ENCODE peak calls at places on chromosomes 5 and 9, in five cellular contexts. H is A549, A is RWPE1, J is heart left ventricle, L is PC-3. Q is an unnamed sample.
A peak's percentile ranks its signal among the peaks of the same experiment; 100 is the strongest.

GRCh38 chr9:33042528-33042927 is 17.5 kb downstream of the DNAJA1 start:
- DNase-seq in J (no peak), H (no peak), L (no peak), A (no peak), Q (no peak)

GRCh38 chr9:90044263-90044662 is 439.5 kb downstream of the GADD45G start:
- DNase-seq in L (peak; percentile 14), A (no peak), H (peak; percentile 14), J (no peak), Q (no peak)

GRCh38 chr9:91740713-91741112 is 209.3 kb downstream of the ROR2 start:
- DNase-seq in H (no peak), L (peak; percentile 10), A (no peak), J (peak; percentile 49), Q (peak; percentile 68)

GRCh38 chr5:27911216-27911615 is 872.8 kb upstream of the CDH9 start:
- DNase-seq in L (peak; percentile 71), H (no peak), A (peak; percentile 43), J (no peak), Q (no peak)

GRCh38 chr5:141843156-141843927 is 34.9 kb downstream of the PCDH1 start:
- DNase-seq in H (no peak), L (no peak), A (no peak), J (no peak), Q (no peak)

GRCh38 chr5:175603987-175604739 is 53.7 kb upstream of the HRH2 start:
- DNase-seq in J (peak; percentile 37), A (no peak), L (no peak), H (no peak), Q (no peak)

GRCh38 chr5:56977034-56977433 is 25.1 kb upstream of the MIER3 start:
- DNase-seq in H (no peak), J (no peak), L (no peak), A (no peak), Q (no peak)

GRCh38 chr5:10441992-10442435 is 335 bp downstream of the ROPN1L start:
- DNase-seq in H (peak; percentile 66), J (no peak), L (no peak), A (no peak), Q (no peak)

GRCh38 chr5:129046151-129046550 is 48.4 kb upstream of the ISOC1 start:
- DNase-seq in L (no peak), J (no peak), A (no peak), H (no peak), Q (no peak)

GRCh38 chr5:10469253-10470030 is 27.8 kb downstream of the ROPN1L start:
- DNase-seq in L (peak; percentile 29), J (no peak), A (no peak), H (no peak), Q (peak; percentile 24)

GRCh38 chr9:82891321-82891720 is 171.6 kb downstream of the RASEF start:
- DNase-seq in H (no peak), A (no peak), L (no peak), J (no peak), Q (no peak)

GRCh38 chr9:4615251-4615650 is 46.8 kb upstream of the PLPP6 start:
- DNase-seq in J (no peak), H (no peak), A (no peak), L (peak; percentile 4), Q (peak; percentile 58)

GRCh38 chr9:91334053-91334452 is 27.7 kb downstream of the AUH start:
- DNase-seq in A (peak; percentile 14), J (no peak), L (no peak), H (no peak), Q (peak; percentile 82)

GRCh38 chr5:2895196-2895595 is 143.7 kb upstream of the IRX2 start:
- DNase-seq in A (no peak), H (no peak), L (no peak), J (no peak), Q (no peak)

GRCh38 chr9:83006378-83006777 is 56.6 kb downstream of the RASEF start:
- DNase-seq in A (no peak), L (no peak), J (no peak), H (no peak), Q (no peak)

GRCh38 chr9:70747335-70747734 is 332.9 kb upstream of the KLF9 start:
- DNase-seq in H (no peak), L (no peak), A (no peak), J (no peak), Q (peak; percentile 11)

GRCh38 chr9:124331580-124331979 is 73.8 kb downstream of the NEK6 start:
- DNase-seq in L (no peak), J (no peak), A (no peak), H (no peak), Q (no peak)

GRCh38 chr5:59361454-59361853 is 532.1 kb downstream of the PDE4D start:
- DNase-seq in L (peak; percentile 44), A (no peak), H (no peak), J (no peak), Q (no peak)

GRCh38 chr9:114864471-114864870 is 58.6 kb upstream of the TNFSF15 start:
- DNase-seq in H (no peak), L (no peak), J (no peak), A (no peak), Q (no peak)

GRCh38 chr5:36696059-36696673 is 89.8 kb downstream of the SLC1A3 start:
- DNase-seq in L (peak; percentile 86), J (peak; percentile 61), H (peak; percentile 55), A (peak; percentile 76), Q (peak; percentile 61)

GRCh38 chr9:673966-674526 is 167.5 kb upstream of the DMRT1 start:
- DNase-seq in A (no peak), H (no peak), J (no peak), L (no peak), Q (no peak)

GRCh38 chr5:45260292-45260691 is 435.9 kb downstream of the HCN1 start:
- DNase-seq in A (no peak), H (no peak), L (no peak), J (no peak), Q (no peak)

GRCh38 chr5:177364159-177364962 is 6.6 kb downstream of the RGS14 start:
- DNase-seq in L (no peak), H (no peak), A (no peak), J (no peak), Q (no peak)

GRCh38 chr5:165881259-165881658 is 2375.8 kb downstream of the MAT2B start:
- DNase-seq in H (no peak), J (no peak), L (peak; percentile 2), A (peak; percentile 7), Q (no peak)

GRCh38 chr5:41087461-41087860 is 16.3 kb upstream of the MROH2B start:
- DNase-seq in H (no peak), A (no peak), L (peak; percentile 49), J (no peak), Q (peak; percentile 65)

GRCh38 chr9:87557996-87558395 is 60.3 kb downstream of the DAPK1 start:
- DNase-seq in J (no peak), A (no peak), L (no peak), H (no peak), Q (no peak)

GRCh38 chr5:176530983-176531901 is 6.0 kb downstream of the RNF44 start:
- DNase-seq in H (no peak), A (peak; percentile 38), L (no peak), J (peak; percentile 58), Q (no peak)

GRCh38 chr5:102930244-102930643 is 175.1 kb downstream of the PAM start:
- DNase-seq in A (no peak), J (no peak), H (no peak), L (no peak), Q (no peak)

GRCh38 chr9:101226803-101227202 is 158.0 kb downstream of the BAAT start:
- DNase-seq in A (no peak), L (no peak), J (no peak), H (no peak), Q (no peak)

GRCh38 chr5:154465169-154465568 is 12.9 kb downstream of the HAND1 start:
- DNase-seq in A (peak; percentile 81), J (no peak), L (peak; percentile 18), H (no peak), Q (peak; percentile 41)

GRCh38 chr5:171477666-171478065 is 58.2 kb downstream of the FGF18 start:
- DNase-seq in H (no peak), A (no peak), J (no peak), L (no peak), Q (no peak)
- H3K27ac ChIP-seq in H (no peak overlapping the region), A (no peak overlapping the region), J (no peak overlapping the region), L (no peak overlapping the region), Q (no peak overlapping the region)

GRCh38 chr9:99819484-99820329 is 2.0 kb upstream of the NR4A3 start:
- DNase-seq in J (peak; percentile 96), H (peak; percentile 78), L (peak; percentile 84), A (peak; percentile 96), Q (peak; percentile 95)

GRCh38 chr9:99822596-99823391 is 1.1 kb downstream of the NR4A3 start:
- DNase-seq in H (peak; percentile 43), L (peak; percentile 37), J (peak; percentile 38), A (peak; percentile 56), Q (peak; percentile 53)

GRCh38 chr9:99820330-99821186 is 1.1 kb upstream of the NR4A3 start:
- DNase-seq in A (peak; percentile 63), J (peak; percentile 70), H (peak; percentile 43), L (peak; percentile 39), Q (peak; percentile 71)

GRCh38 chr9:99822096-99822595 is 461 bp downstream of the NR4A3 start:
- DNase-seq in A (peak; percentile 50), J (no peak), H (peak; percentile 28), L (no peak), Q (no peak)

DNA sequence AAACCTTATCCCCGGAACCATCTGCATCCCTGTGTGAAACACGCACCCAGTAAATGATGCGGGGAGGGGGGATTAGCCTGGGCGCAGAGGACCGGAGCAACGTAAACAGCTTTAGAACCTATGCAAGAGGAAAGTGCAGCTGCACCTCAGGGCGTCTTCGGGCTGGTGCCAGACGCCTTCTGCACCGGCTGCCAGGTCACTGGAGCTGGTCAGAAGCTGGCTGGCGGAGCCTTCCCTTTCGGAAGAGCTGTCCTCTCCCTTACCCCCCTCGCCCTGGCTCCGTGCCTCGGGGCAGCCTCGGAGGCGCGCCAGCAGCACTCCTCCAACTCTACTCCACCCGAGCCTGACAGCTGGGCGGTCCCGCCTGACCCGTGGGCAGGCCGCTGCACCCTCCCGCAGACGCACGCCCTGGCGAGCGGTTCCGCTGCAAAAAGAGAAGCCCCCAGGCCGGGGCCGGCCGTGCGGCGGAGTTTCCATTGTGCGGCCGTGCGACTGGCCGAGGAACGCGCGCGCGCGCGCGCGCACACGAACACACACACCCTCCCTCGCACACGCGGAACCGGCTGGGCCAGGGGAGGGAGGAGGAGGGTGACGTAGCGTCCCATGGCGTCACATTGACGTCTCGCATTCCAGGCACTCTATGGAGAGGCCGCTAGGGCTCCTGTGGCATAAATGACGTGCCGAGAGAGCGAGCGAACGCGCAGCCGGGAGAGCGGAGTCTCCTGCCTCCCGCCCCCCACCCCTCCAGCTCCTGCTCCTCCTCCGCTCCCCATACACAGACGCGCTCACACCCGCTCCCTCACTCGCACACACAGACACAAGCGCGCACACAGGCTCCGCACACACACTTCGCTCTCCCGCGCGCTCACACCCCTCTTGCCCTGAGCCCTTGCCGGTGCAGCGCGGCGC is at the start of gene NR4A3:
- DNase-seq in J (peak; percentile 98), L (peak; percentile 92), H (peak; percentile 92), A (peak; percentile 98), Q (peak; percentile 97)
- TF ChIP-seq CTCF in J (peak; percentile 13), L (no peak), H (no peak), A (peak; percentile 22), Q (peak; percentile 48)

GRCh38 chr5:83467315-83468044 is 4.1 kb upstream of the VCAN start:
- DNase-seq in J (peak; percentile 65), H (no peak), A (no peak), L (peak; percentile 2), Q (peak; percentile 18)
- H3K27ac ChIP-seq in J (peak overlapping the region; percentile 13), H (no peak overlapping the region), A (no peak overlapping the region), L (no peak overlapping the region), Q (no peak overlapping the region)

DNA sequence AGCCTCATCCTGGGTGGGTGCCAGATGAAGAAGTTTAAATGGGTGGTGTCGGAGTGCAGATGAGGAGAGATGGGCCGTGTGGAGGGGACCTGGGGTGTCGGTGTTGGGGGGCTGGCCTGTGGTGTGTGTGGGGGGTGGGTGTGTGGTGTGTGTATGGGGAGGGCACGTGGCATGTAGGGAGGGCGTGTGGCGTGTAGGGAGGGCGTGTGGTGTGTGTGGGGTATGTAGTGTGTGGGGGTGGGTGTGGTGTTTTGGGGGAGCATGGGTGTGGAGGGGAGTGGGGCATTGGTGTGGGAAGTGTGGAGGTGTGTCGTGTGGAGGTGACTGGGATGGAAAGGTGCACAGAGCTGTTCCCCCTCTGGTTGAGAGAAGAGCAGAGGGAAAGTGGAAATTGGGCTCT is 34.5 kb downstream of the SLC46A2 start:
- DNase-seq in L (no peak), H (no peak), J (no peak), A (no peak), Q (no peak)
- TF ChIP-seq CTCF in L (no peak), H (no peak), J (no peak), A (no peak), Q (no peak)

Q was measured in brain microvascular endothelial cell.